ENCODE peak calls at places on chromosomes 3 and 15, in five cellular contexts. O is left cardiac atrium, S is smooth muscle cell of the brain vasculature, H is body of pancreas, W is breast epithelium. A is an unnamed sample.
A peak's percentile ranks its signal among the peaks of the same experiment; 100 is the strongest.

GRCh38 chr3:80285370-80285769 is 517.6 kb upstream of the ROBO1 start:
- DNase-seq in O (no peak), S (peak; percentile 13), H (no peak), W (no peak), A (no peak)

GRCh38 chr3:28824316-28824715 is 456.6 kb upstream of the RBMS3 start:
- DNase-seq in O (no peak), S (no peak), H (no peak), W (no peak), A (no peak)

GRCh38 chr3:147395975-147396708 is 10.2 kb downstream of the ZIC4 start:
- DNase-seq in O (no peak), S (no peak), H (no peak), W (no peak), A (no peak)

GRCh38 chr3:33385423-33385822 is 54.8 kb downstream of the UBP1 start:
- DNase-seq in O (no peak), S (no peak), H (no peak), W (no peak), A (no peak)

GRCh38 chr15:40847225-40847961 is 3.5 kb downstream of the SPINT1 start:
- DNase-seq in O (peak; percentile 56), S (no peak), H (peak; percentile 75), W (peak; percentile 77), A (no peak)

GRCh38 chr3:12753275-12754028 is 5.6 kb downstream of the TMEM40 start:
- DNase-seq in O (no peak), S (no peak), H (no peak), W (no peak), A (no peak)

GRCh38 chr3:183188895-183189462 is 26.4 kb upstream of the LAMP3 start:
- DNase-seq in O (no peak), S (no peak), H (peak; percentile 73), W (no peak), A (no peak)

GRCh38 chr15:33864360-33865075 is 103.8 kb upstream of the CHRM5 start:
- DNase-seq in O (no peak), S (no peak), H (no peak), W (no peak), A (no peak)

GRCh38 chr3:29555590-29555989 is 274.7 kb downstream of the RBMS3 start:
- DNase-seq in O (no peak), S (no peak), H (no peak), W (no peak), A (no peak)

GRCh38 chr15:67170143-67170885 is 84.1 kb downstream of the AAGAB start:
- DNase-seq in O (no peak), S (no peak), H (no peak), W (no peak), A (no peak)

GRCh38 chr3:105933871-105934270 is 65.1 kb upstream of the CBLB start:
- DNase-seq in O (no peak), S (no peak), H (no peak), W (no peak), A (no peak)

GRCh38 chr15:51338496-51338895 is at the start of gene CYP19A1:
- DNase-seq in O (no peak), S (no peak), H (no peak), W (no peak), A (no peak)

GRCh38 chr15:71282086-71282485 is 166.8 kb downstream of the THSD4 start:
- DNase-seq in O (no peak), S (no peak), H (no peak), W (no peak), A (no peak)

GRCh38 chr15:39358441-39359041 is 222.3 kb upstream of the THBS1 start:
- DNase-seq in O (peak; percentile 52), S (no peak), H (peak; percentile 58), W (no peak), A (no peak)

GRCh38 chr3:195811756-195812155 is at the start of gene MUC4:
- DNase-seq in O (no peak), S (no peak), H (no peak), W (peak; percentile 35), A (no peak)

GRCh38 chr3:112649478-112649735 is 8.5 kb upstream of the CCDC80 start:
- DNase-seq in O (no peak), S (no peak), H (no peak), W (no peak), A (no peak)

GRCh38 chr3:14478943-14479550 is 61.1 kb downstream of the GRIP2 start:
- DNase-seq in O (peak; percentile 14), S (no peak), H (no peak), W (no peak), A (no peak)

GRCh38 chr15:70160267-70160666 is 62.5 kb upstream of the TLE3 start:
- DNase-seq in O (no peak), S (no peak), H (no peak), W (no peak), A (no peak)

GRCh38 chr15:65189102-65189740 is 4.1 kb upstream of the CLPX start:
- DNase-seq in O (no peak), S (no peak), H (no peak), W (no peak), A (no peak)

GRCh38 chr3:169669816-169670215 is 6.3 kb upstream of the MECOM start:
- DNase-seq in O (no peak), S (no peak), H (no peak), W (no peak), A (no peak)

GRCh38 chr3:128575777-128576176 is 74.8 kb downstream of the RPN1 start:
- DNase-seq in O (no peak), S (no peak), H (no peak), W (no peak), A (no peak)

GRCh38 chr15:92528736-92529135 is 126.8 kb downstream of the FAM174B start:
- DNase-seq in O (no peak), S (no peak), H (no peak), W (no peak), A (no peak)

GRCh38 chr3:10196389-10197052 is 31.8 kb downstream of the IRAK2 start:
- DNase-seq in O (peak; percentile 54), S (peak; percentile 51), H (no peak), W (no peak), A (peak; percentile 61)

GRCh38 chr3:159191454-159191853 is 389.6 kb downstream of the MFSD1 start:
- DNase-seq in O (no peak), S (no peak), H (no peak), W (no peak), A (peak; percentile 72)

GRCh38 chr3:185297867-185298266 is 44.0 kb upstream of the EHHADH start:
- DNase-seq in O (no peak), S (no peak), H (no peak), W (no peak), A (no peak)

GRCh38 chr3:17033516-17034168 is 148.9 kb downstream of the PLCL2 start:
- DNase-seq in O (no peak), S (no peak), H (no peak), W (no peak), A (no peak)

A was measured in HS-5.